ENCODE peak calls at places on chromosomes 7 and 10, in five cellular contexts. N, Q, T, X and L are unnamed samples.
A peak's percentile ranks its signal among the peaks of the same experiment; 100 is the strongest.

GRCh38 chr10:47241256-47241655 is 58.7 kb upstream of the GDF10 start:
- DNase-seq in N (peak; percentile 0), X (no peak), Q (no peak), T (no peak), L (no peak)

GRCh38 chr10:72557362-72557761 is 68.5 kb downstream of the MICU1 start:
- DNase-seq in N (no peak), X (peak; percentile 79), T (no peak), Q (no peak), L (no peak)

GRCh38 chr10:63703113-63703670 is 182.0 kb downstream of the REEP3 start:
- DNase-seq in N (no peak), T (no peak), Q (no peak), X (peak; percentile 43), L (no peak)

GRCh38 chr7:121547341-121548092 is 151.4 kb upstream of the FAM3C start:
- DNase-seq in Q (peak; percentile 44), T (no peak), N (no peak), X (peak; percentile 78), L (no peak)

GRCh38 chr10:70587045-70587658 is 15.4 kb downstream of the PRF1 start:
- DNase-seq in N (no peak), T (no peak), Q (no peak), X (no peak), L (no peak)

GRCh38 chr7:38368191-38368605 is 94.8 kb upstream of the TARP start:
- DNase-seq in Q (peak; percentile 63), N (peak; percentile 70), T (peak; percentile 75), X (peak; percentile 65), L (no peak)

GRCh38 chr7:52273685-52274610 is 761.5 kb upstream of the POM121L12 start:
- DNase-seq in N (no peak), X (no peak), Q (no peak), T (peak; percentile 33), L (peak; percentile 84)

GRCh38 chr10:83373659-83374058 is 765.6 kb upstream of the GHITM start:
- DNase-seq in T (no peak), Q (no peak), N (no peak), X (no peak), L (no peak)

GRCh38 chr7:77684030-77684429 is 12.2 kb upstream of the RSBN1L start:
- DNase-seq in T (no peak), Q (no peak), N (no peak), X (peak; percentile 70), L (no peak)

GRCh38 chr7:98171449-98171848 is 39.8 kb upstream of the BHLHA15 start:
- DNase-seq in T (no peak), Q (no peak), N (no peak), X (no peak), L (no peak)

GRCh38 chr10:125687507-125688185 is 4.7 kb upstream of the TEX36 start:
- DNase-seq in Q (no peak), T (no peak), X (no peak), N (no peak), L (no peak)

GRCh38 chr10:11626071-11626470 is 14.6 kb upstream of the USP6NL start:
- DNase-seq in Q (no peak), T (no peak), X (no peak), N (no peak), L (no peak)

GRCh38 chr7:102106625-102107024 is 180.0 kb upstream of the SH2B2 start:
- DNase-seq in N (no peak), X (no peak), Q (no peak), T (no peak), L (no peak)

GRCh38 chr7:128672927-128673517 is 930 bp downstream of the GARIN1A start:
- DNase-seq in T (no peak), Q (no peak), N (no peak), X (peak; percentile 24), L (no peak)

GRCh38 chr10:54585572-54585971 is 215.5 kb downstream of the PCDH15 start:
- DNase-seq in N (no peak), Q (no peak), T (no peak), X (no peak), L (no peak)

GRCh38 chr7:69656890-69657289 is 58.6 kb downstream of the AUTS2 start:
- DNase-seq in N (no peak), X (no peak), T (peak; percentile 40), Q (no peak), L (no peak)

GRCh38 chr10:78202386-78202785 is 168.7 kb downstream of the RPS24 start:
- DNase-seq in Q (no peak), X (no peak), N (no peak), T (no peak), L (no peak)

GRCh38 chr7:115146148-115146547 is 224.3 kb downstream of the MDFIC start:
- DNase-seq in Q (no peak), X (no peak), T (no peak), N (no peak), L (no peak)

GRCh38 chr10:72162978-72163377 is 52.8 kb upstream of the ANAPC16 start:
- DNase-seq in X (peak; percentile 74), T (no peak), N (no peak), Q (no peak), L (no peak)

GRCh38 chr7:131104611-131105293 is 222.9 kb upstream of the MKLN1 start:
- DNase-seq in N (no peak), Q (no peak), X (peak; percentile 28), T (no peak), L (no peak)

GRCh38 chr10:68897336-68897741 is 3.8 kb upstream of the DDX50 start:
- DNase-seq in X (peak; percentile 77), Q (peak; percentile 64), N (peak; percentile 53), T (no peak), L (no peak)

GRCh38 chr7:132508724-132509348 is 67.4 kb downstream of the PLXNA4 start:
- DNase-seq in Q (no peak), N (no peak), T (no peak), X (no peak), L (no peak)

GRCh38 chr10:42866115-42866995 is 83.8 kb downstream of the BMS1 start:
- DNase-seq in T (peak; percentile 90), N (peak; percentile 64), X (peak; percentile 64), Q (peak; percentile 30), L (peak; percentile 92)

GRCh38 chr10:33537066-33537465 is 202.6 kb upstream of the NRP1 start:
- DNase-seq in Q (no peak), X (peak; percentile 59), T (no peak), N (no peak), L (no peak)

GRCh38 chr10:497289-497688 is 192.2 kb downstream of the DIP2C start:
- DNase-seq in X (no peak), Q (no peak), N (no peak), T (no peak), L (no peak)

GRCh38 chr10:82692458-82692857 is 817.5 kb downstream of the NRG3 start:
- DNase-seq in T (no peak), Q (no peak), N (no peak), X (no peak), L (no peak)

GRCh38 chr10:88037623-88038022 is 174.2 kb downstream of the PTEN start:
- DNase-seq in N (no peak), Q (no peak), X (no peak), T (no peak), L (no peak)

GRCh38 chr10:88041243-88042161 is 178.1 kb downstream of the PTEN start:
- DNase-seq in X (peak; percentile 48), Q (no peak), T (no peak), N (no peak), L (no peak)

GRCh38 chr10:88042162-88043100 is 179.0 kb downstream of the PTEN start:
- DNase-seq in T (no peak), X (peak; percentile 78), Q (no peak), N (no peak), L (no peak)

GRCh38 chr10:88039496-88040200 is 176.2 kb downstream of the PTEN start:
- DNase-seq in N (no peak), T (no peak), Q (no peak), X (peak; percentile 67), L (no peak)

DNA sequence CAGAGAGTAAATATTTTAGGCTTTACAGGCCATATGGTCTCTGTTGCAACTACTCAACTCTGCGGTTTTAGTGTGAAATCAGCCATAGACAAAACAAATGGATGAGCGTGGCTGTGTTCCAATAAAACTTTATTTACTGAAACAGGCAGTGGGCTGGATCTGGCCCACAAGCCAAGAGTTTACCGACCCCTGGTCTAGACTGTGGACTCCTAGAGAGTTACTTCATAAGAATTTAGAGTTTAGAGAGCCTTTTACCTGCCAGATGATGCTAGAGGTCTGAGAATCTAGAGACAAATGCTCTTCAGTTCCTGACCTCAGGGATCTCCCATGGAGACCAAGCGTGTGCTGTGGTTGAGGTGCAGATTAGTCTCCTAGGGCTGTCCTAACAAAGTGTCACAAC is 174.8 kb downstream of the PTEN start:
- DNase-seq in N (no peak), Q (no peak), T (no peak), X (peak; percentile 92), L (no peak)
- TF ChIP-seq CTCF in N (no peak), Q (no peak), T (no peak), X (no peak), L (no peak)

DNA sequence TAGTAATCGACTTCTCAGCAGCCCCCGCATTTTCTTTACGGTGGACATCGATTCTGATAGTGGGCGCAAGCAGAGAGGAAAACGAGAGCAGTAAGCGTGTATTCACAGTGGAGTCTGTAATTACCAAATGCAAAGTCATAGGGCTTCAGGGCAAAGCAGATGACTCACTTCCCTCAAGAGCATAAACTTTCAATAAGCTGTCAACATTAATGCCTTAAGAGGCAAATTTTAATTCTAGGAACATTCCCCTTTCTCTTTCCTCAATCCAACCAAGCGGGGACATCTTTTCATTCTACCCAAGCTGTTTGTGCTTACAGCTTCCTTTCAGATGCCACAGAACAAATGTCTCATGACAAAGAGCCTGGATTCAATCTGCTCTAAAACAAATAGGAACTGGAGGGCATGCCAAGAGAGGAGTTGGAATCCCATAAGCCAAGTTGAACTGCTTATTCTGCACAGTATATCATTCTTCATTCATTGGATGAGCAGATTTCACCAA is 48.6 kb downstream of the MALSU1 start:
- DNase-seq in T (no peak), Q (no peak), N (no peak), X (peak; percentile 91), L (no peak)
- TF ChIP-seq POLR2A in T (no peak), Q (no peak), N (no peak), X (no peak), L (no peak)

GRCh38 chr7:43294080-43294630 is 181.7 kb downstream of the HECW1 start:
- DNase-seq in T (no peak), Q (no peak), N (no peak), X (peak; percentile 78), L (no peak)

GRCh38 chr7:43290978-43291377 is 178.5 kb downstream of the HECW1 start:
- DNase-seq in Q (no peak), N (no peak), T (no peak), X (no peak), L (no peak)

GRCh38 chr7:43291789-43292188 is 179.3 kb downstream of the HECW1 start:
- DNase-seq in T (no peak), Q (no peak), N (no peak), X (no peak), L (no peak)

GRCh38 chr7:43289826-43290225 is 177.4 kb downstream of the HECW1 start:
- DNase-seq in Q (no peak), N (no peak), X (no peak), T (no peak), L (no peak)

GRCh38 chr7:43292384-43292783 is 179.9 kb downstream of the HECW1 start:
- DNase-seq in Q (no peak), N (no peak), X (no peak), T (no peak), L (no peak)
- H3K4me3 ChIP-seq in Q (no peak overlapping the region), N (no peak overlapping the region), X (no peak overlapping the region), T (no peak overlapping the region), L (no peak overlapping the region)

GRCh38 chr7:874036-874749 is 2.2 kb upstream of the GET4 start:
- DNase-seq in Q (no peak), N (no peak), T (no peak), X (no peak), L (no peak)
- TF ChIP-seq CTCF in Q (no peak), N (no peak), T (no peak), X (no peak), L (no peak)